ENCODE peak calls at places on chromosomes 11 and 22, in eight cellular contexts. G is activated T-helper 9 cell treated with anti-CD3 and anti-CD28 coated beads, Interleukin-2, amount 50 U/mL, for 16 hours; P is lung microvascular endothelial cell; K is Daoy; J is endothelial cell of umbilical vein; R is T-cell; Z is activated T-cell treated with anti-CD3 and anti-CD28 coated beads, Interleukin-2, amount 50 U/mL, for 72 hours; V is K562. C is an unnamed sample.

GRCh38 chr22:28547132-28547842 is 132.4 kb downstream of the TTC28 start:
- DNase-seq in G (no peak), R (no peak), Z (no peak), J (no peak), P (no peak), K (no peak), V (no peak), C (no peak)

GRCh38 chr11:35109827-35110226 is 29.1 kb upstream of the CD44 start:
- DNase-seq in R (no peak), J (no peak), G (no peak), Z (no peak), P (no peak), V (no peak), K (no peak), C (no peak)

GRCh38 chr11:2975594-2975993 is 16.5 kb downstream of the NAP1L4 start:
- DNase-seq in J (no peak), P (peak), K (no peak), V (peak), R (peak), Z (peak), G (no peak), C (no peak)

GRCh38 chr11:94638278-94638901 is 71.2 kb downstream of the PIWIL4 start:
- DNase-seq in Z (no peak), K (no peak), R (no peak), V (no peak), G (no peak), P (no peak), J (no peak), C (no peak)

GRCh38 chr11:111792955-111793500 is 26.8 kb upstream of the PPP2R1B start:
- DNase-seq in V (no peak), J (no peak), Z (no peak), P (no peak), R (no peak), G (no peak), K (no peak), C (no peak)

GRCh38 chr11:58900479-58901420 is 38.5 kb upstream of the GLYATL1 start:
- DNase-seq in K (peak), R (no peak), P (peak), G (no peak), V (peak), J (peak), Z (peak), C (no peak)

GRCh38 chr11:64044730-64045386 is 9.1 kb downstream of the FLRT1 start:
- DNase-seq in R (no peak), V (no peak), G (no peak), K (no peak), Z (no peak), P (no peak), J (no peak), C (no peak)

GRCh38 chr11:63476618-63477017 is 14.3 kb downstream of the PLAAT5 start:
- DNase-seq in V (no peak), K (no peak), P (no peak), R (no peak), Z (no peak), G (no peak), J (no peak), C (no peak)

GRCh38 chr11:1333860-1334259 is 24.4 kb upstream of the TOLLIP start:
- DNase-seq in J (no peak), G (no peak), R (no peak), Z (no peak), P (no peak), V (no peak), K (no peak), C (no peak)

GRCh38 chr11:6547177-6547576 is 50.1 kb downstream of the DNHD1 start:
- DNase-seq in K (no peak), R (no peak), Z (no peak), G (no peak), V (no peak), P (no peak), J (no peak), C (no peak)

GRCh38 chr11:65292866-65293265 is 21.8 kb upstream of the CDC42EP2 start:
- DNase-seq in K (no peak), J (no peak), P (peak), G (no peak), R (no peak), Z (no peak), V (no peak), C (no peak)

GRCh38 chr11:133894956-133895549 is 49.7 kb upstream of the SPATA19 start:
- DNase-seq in K (no peak), G (no peak), J (no peak), R (no peak), P (no peak), Z (no peak), V (no peak), C (no peak)

GRCh38 chr22:37275622-37276021 is 6.7 kb upstream of the CYTH4 start:
- DNase-seq in P (no peak), J (no peak), V (no peak), Z (peak), K (no peak), G (no peak), R (no peak), C (no peak)

GRCh38 chr11:8271106-8271886 is 7.6 kb upstream of the LMO1 start:
- DNase-seq in J (no peak), P (no peak), G (no peak), Z (no peak), V (no peak), K (no peak), R (no peak), C (no peak)

GRCh38 chr11:86174101-86175046 is 70.2 kb upstream of the EED start:
- DNase-seq in R (no peak), J (peak), Z (no peak), P (peak), K (peak), G (no peak), V (peak), C (no peak)

GRCh38 chr11:520428-521178 is 13.6 kb upstream of the RNH1 start:
- DNase-seq in Z (no peak), P (no peak), R (no peak), K (no peak), J (no peak), V (no peak), G (no peak), C (no peak)

GRCh38 chr11:124075841-124076571 is 34.9 kb upstream of the OR10G7 start:
- DNase-seq in P (peak), G (no peak), J (peak), V (no peak), Z (peak), K (peak), R (no peak), C (no peak)

GRCh38 chr11:78715639-78716311 is 141.1 kb upstream of the NARS2 start:
- DNase-seq in K (peak), R (no peak), V (peak), P (peak), J (peak), Z (peak), G (no peak), C (no peak)

GRCh38 chr22:27422442-27422841 is 379.1 kb downstream of the MN1 start:
- DNase-seq in Z (no peak), G (no peak), P (no peak), J (no peak), V (no peak), K (no peak), R (no peak), C (no peak)

GRCh38 chr11:114315749-114316368 is 19.7 kb downstream of the NNMT start:
- DNase-seq in P (no peak), G (no peak), R (no peak), K (no peak), J (peak), V (no peak), Z (no peak), C (no peak)

GRCh38 chr11:65851083-65851579 is 6.8 kb downstream of the CFL1 start:
- DNase-seq in V (peak), P (no peak), R (no peak), G (no peak), J (no peak), Z (no peak), K (peak), C (no peak)

C was measured in effector memory CD4-positive, alpha-beta T cell.